ENCODE peak calls at places on chromosomes 16 and 17, in seven cellular contexts. T, M, V, P, O, Q and N are unnamed samples.

GRCh38 chr16:54930034-54930938 is at the start of gene IRX5:
- DNase-seq in M (peak; percentile 92), O (peak; percentile 94), P (no peak), T (peak; percentile 74), Q (peak; percentile 96), V (peak; percentile 96), N (peak; percentile 89)

GRCh38 chr16:85415196-85415988 is 197.7 kb upstream of the GSE1 start:
- DNase-seq in Q (no peak), T (peak; percentile 50), P (no peak), M (peak; percentile 30), V (no peak), O (no peak), N (no peak)

GRCh38 chr16:50473375-50473945 is 74.7 kb upstream of the NKD1 start:
- DNase-seq in T (no peak), Q (no peak), M (no peak), P (no peak), V (no peak), O (no peak), N (no peak)

GRCh38 chr17:77737442-77738265 is 220.8 kb upstream of the TNRC6C start:
- DNase-seq in V (no peak), Q (peak; percentile 72), O (peak; percentile 16), T (no peak), P (no peak), M (peak; percentile 18), N (no peak)

GRCh38 chr17:49223517-49224197 is 6.9 kb downstream of the PHOSPHO1 start:
- DNase-seq in Q (peak; percentile 77), O (no peak), T (peak; percentile 70), V (peak; percentile 52), P (peak; percentile 39), M (peak; percentile 63), N (peak; percentile 56)

GRCh38 chr17:33039874-33040273 is 48.2 kb downstream of the SPACA3 start:
- DNase-seq in P (no peak), Q (no peak), O (no peak), M (no peak), V (peak; percentile 50), T (no peak), N (no peak)

GRCh38 chr16:57646388-57647039 is 18.1 kb downstream of the ADGRG1 start:
- DNase-seq in P (no peak), M (no peak), V (no peak), O (no peak), Q (no peak), T (no peak), N (no peak)

GRCh38 chr17:50361561-50362480 is 11.2 kb downstream of the MRPL27 start:
- DNase-seq in P (peak; percentile 19), O (no peak), Q (peak; percentile 80), M (no peak), V (peak; percentile 80), T (no peak), N (peak; percentile 14)

GRCh38 chr17:77200711-77201110 is 59.9 kb downstream of the SEC14L1 start:
- DNase-seq in P (no peak), M (no peak), T (no peak), V (peak; percentile 29), O (no peak), Q (no peak), N (no peak)

GRCh38 chr17:16923097-16923903 is 48.6 kb downstream of the TNFRSF13B start:
- DNase-seq in V (no peak), T (no peak), P (no peak), M (no peak), O (no peak), Q (no peak), N (no peak)
- H3K27ac ChIP-seq in V (no peak overlapping the region), T (no peak overlapping the region), P (no peak overlapping the region), M (no peak overlapping the region), O (no peak overlapping the region), Q (no peak overlapping the region), N (no peak overlapping the region)

DNA sequence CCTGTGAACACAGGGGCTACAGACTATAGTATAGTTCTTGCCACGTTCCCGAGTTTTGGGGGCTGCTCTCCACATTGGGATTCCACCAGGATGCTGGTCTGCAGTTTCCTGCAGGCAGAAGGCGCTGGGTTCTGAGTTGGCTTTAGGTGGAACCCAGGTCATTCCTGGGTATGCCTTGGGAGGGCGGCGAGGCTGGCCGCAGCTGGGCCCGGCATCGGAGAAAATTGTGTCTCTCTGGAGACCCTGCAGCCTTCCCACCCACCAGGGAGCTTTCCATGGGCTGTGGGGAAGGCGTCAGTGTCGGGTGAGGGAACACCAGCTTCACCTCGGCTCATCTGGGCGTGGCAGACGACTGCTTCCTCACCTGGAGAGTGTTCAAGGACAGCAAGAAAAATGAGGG is 183.6 kb downstream of the RAB11FIP4 start:
- DNase-seq in T (no peak), M (no peak), O (no peak), P (no peak), V (no peak), Q (no peak), N (no peak)
- H3K27ac ChIP-seq in T (no peak overlapping the region), M (no peak overlapping the region), O (peak overlapping the region; percentile 91), P (no peak overlapping the region), V (no peak overlapping the region), Q (no peak overlapping the region), N (no peak overlapping the region)

DNA sequence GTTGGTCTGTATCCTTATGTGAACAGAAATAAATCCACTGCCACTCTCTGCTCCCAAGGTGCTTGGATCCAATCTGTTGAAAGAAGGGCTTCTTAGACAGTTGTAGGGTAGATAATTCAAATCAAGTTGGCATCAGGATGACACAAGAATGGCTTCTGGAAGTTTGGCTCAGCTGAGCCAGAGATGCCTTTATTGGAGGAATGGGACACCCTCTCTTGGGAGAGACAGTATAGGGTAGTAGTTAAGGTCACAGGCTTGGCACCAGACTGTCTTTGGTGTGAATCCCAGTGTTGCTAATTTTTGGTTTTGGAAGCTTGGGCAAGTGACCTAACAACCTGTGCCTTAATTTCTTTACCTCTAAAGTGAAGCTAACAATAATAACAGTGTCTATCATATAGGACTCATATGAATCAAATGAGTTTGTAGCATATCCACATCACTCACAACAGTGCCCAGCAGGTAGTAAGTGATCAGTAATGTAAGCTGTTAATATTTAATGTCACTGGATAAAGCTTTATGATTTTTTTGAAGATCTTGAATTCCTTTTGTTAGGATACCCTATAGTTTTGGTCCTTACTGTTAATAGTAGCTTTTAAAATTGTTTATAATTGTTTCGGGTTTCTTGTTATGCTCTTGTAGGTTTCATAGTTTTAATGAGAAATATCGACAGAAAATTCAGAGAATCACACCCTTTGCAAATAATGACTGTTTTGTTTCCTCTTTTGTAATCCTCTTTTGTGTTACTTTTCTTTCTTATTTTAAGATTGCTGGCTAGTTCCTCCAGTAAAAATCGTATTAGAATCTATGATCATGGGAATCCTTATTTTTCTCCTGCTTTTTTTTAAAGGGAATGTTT is 19.1 kb downstream of the ZNRF1 start:
- DNase-seq in T (no peak), M (no peak), Q (no peak), O (no peak), P (no peak), V (no peak), N (no peak)
- H3K27ac ChIP-seq in T (peak overlapping the region; percentile 61), M (no peak overlapping the region), Q (no peak overlapping the region), O (no peak overlapping the region), P (no peak overlapping the region), V (peak overlapping the region; percentile 67), N (no peak overlapping the region)

DNA sequence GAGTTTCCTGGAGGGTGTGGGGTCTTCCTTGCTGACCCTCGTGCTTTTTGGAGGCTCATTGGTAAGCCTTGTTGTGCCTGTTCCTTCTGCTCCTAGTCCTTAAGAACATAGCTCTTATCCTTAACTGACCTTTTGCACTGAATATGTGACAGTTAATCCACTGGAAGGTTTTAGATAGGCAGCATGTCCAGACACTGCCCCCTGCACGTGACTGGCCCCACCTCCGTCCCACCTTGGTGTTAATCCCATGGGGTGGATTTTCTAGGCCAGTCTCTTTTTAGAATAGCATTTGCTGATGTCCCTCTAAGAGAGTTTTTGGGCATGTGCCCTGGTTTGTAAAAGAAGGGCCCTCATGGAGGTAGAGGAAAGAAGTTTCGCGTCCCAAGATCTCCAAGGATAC is 58.3 kb downstream of the RBFOX1 start:
- DNase-seq in M (no peak), Q (no peak), P (no peak), O (no peak), T (no peak), V (no peak), N (no peak)
- H3K27ac ChIP-seq in M (no peak overlapping the region), Q (no peak overlapping the region), P (no peak overlapping the region), O (no peak overlapping the region), T (no peak overlapping the region), V (no peak overlapping the region), N (no peak overlapping the region)

GRCh38 chr17:58325976-58326468 is 2.6 kb downstream of the TSPOAP1 start:
- DNase-seq in M (no peak), O (no peak), Q (no peak), V (peak; percentile 34), T (peak; percentile 52), P (no peak), N (no peak)

GRCh38 chr17:58323420-58324408 is 4.9 kb downstream of the TSPOAP1 start:
- DNase-seq in M (no peak), T (peak; percentile 46), Q (no peak), V (no peak), P (no peak), O (no peak), N (no peak)

GRCh38 chr17:58322581-58323419 is 5.8 kb downstream of the TSPOAP1 start:
- DNase-seq in T (peak; percentile 42), P (no peak), M (no peak), Q (no peak), V (no peak), O (no peak), N (no peak)

GRCh38 chr17:58325289-58325726 is 3.3 kb downstream of the TSPOAP1 start:
- DNase-seq in Q (peak; percentile 68), V (no peak), O (no peak), T (peak; percentile 56), M (no peak), P (no peak), N (no peak)

GRCh38 chr17:58324409-58325288 is 3.9 kb downstream of the TSPOAP1 start:
- DNase-seq in Q (peak; percentile 87), O (no peak), V (no peak), T (peak; percentile 62), P (no peak), M (no peak), N (no peak)
- H3K27ac ChIP-seq in Q (no peak overlapping the region), O (peak overlapping the region; percentile 77), V (no peak overlapping the region), T (no peak overlapping the region), P (no peak overlapping the region), M (no peak overlapping the region), N (no peak overlapping the region)

GRCh38 chr17:38907930-38908675 is 17.3 kb upstream of the LASP1NB start:
- DNase-seq in O (no peak), P (no peak), T (peak; percentile 51), V (no peak), Q (no peak), M (no peak), N (no peak)
- H3K27ac ChIP-seq in O (peak overlapping the region; percentile 81), P (peak overlapping the region; percentile 31), T (no peak overlapping the region), V (no peak overlapping the region), Q (no peak overlapping the region), M (peak overlapping the region; percentile 9), N (no peak overlapping the region)

DNA sequence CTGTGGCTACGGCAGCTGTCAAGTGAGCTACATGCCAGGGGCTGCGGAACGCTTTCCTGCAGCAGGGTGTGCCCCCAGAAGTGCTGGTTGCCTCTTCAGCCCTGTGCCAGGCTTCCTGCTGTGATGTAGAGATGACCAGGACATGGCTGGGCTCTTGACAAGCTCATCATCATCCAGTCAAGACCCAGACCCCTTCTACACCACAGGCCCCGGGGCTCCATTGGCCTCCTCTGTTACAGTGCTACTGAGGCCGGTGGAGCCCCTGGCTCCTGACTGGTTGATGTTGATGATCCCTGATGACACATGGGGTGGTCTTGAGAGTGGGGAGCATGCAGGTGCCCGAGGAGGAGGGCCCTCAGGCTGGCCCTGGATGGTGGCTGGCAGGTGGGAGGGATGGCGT is 50.1 kb downstream of the B9D1 start:
- DNase-seq in T (peak; percentile 37), Q (no peak), O (no peak), M (no peak), P (no peak), V (no peak), N (no peak)
- H3K27ac ChIP-seq in T (no peak overlapping the region), Q (no peak overlapping the region), O (no peak overlapping the region), M (peak overlapping the region; percentile 78), P (no peak overlapping the region), V (no peak overlapping the region), N (peak overlapping the region; percentile 17)